ENCODE peak calls at places on chromosomes 2 and 18, in ten cellular contexts. One of them, this sample, is unnamed.

GRCh38 chr2:234399451-234400246 is 97.2 kb downstream of the ARL4C start:
- DNase-seq in spleen: no peak
- DNase-seq in A549: no peak
- DNase-seq in right lobe of liver: no peak
- DNase-seq in GM20000: no peak
- DNase-seq in HCT116: no peak
- DNase-seq in glutamatergic neuron: no peak
- DNase-seq in AG04450: no peak
- DNase-seq in astrocyte of the spinal cord: peak
- DNase-seq in foreskin fibroblast: no peak
- DNase-seq in this sample: no peak

GRCh38 chr2:212142616-212143015 is 396.0 kb downstream of the ERBB4 start:
- DNase-seq in spleen: no peak
- DNase-seq in A549: no peak
- DNase-seq in right lobe of liver: no peak
- DNase-seq in GM20000: no peak
- DNase-seq in HCT116: no peak
- DNase-seq in glutamatergic neuron: no peak
- DNase-seq in AG04450: no peak
- DNase-seq in astrocyte of the spinal cord: no peak
- DNase-seq in foreskin fibroblast: no peak
- DNase-seq in this sample: no peak

GRCh38 chr2:96485751-96486643 is 19.2 kb downstream of the NEURL3 start:
- DNase-seq in spleen: peak
- DNase-seq in A549: no peak
- DNase-seq in right lobe of liver: peak
- DNase-seq in GM20000: peak
- DNase-seq in HCT116: no peak
- DNase-seq in glutamatergic neuron: no peak
- DNase-seq in AG04450: peak
- DNase-seq in astrocyte of the spinal cord: peak
- DNase-seq in foreskin fibroblast: peak
- DNase-seq in this sample: no peak

GRCh38 chr18:45321520-45321919 is 293.8 kb upstream of the SLC14A2 start:
- DNase-seq in spleen: no peak
- DNase-seq in A549: no peak
- DNase-seq in right lobe of liver: no peak
- DNase-seq in GM20000: no peak
- DNase-seq in HCT116: no peak
- DNase-seq in glutamatergic neuron: no peak
- DNase-seq in AG04450: no peak
- DNase-seq in astrocyte of the spinal cord: no peak
- DNase-seq in foreskin fibroblast: no peak
- DNase-seq in this sample: no peak

GRCh38 chr2:102915128-102915527 is 153.3 kb downstream of the TMEM182 start:
- DNase-seq in spleen: no peak
- DNase-seq in A549: peak
- DNase-seq in right lobe of liver: no peak
- DNase-seq in GM20000: no peak
- DNase-seq in HCT116: peak
- DNase-seq in glutamatergic neuron: no peak
- DNase-seq in AG04450: no peak
- DNase-seq in astrocyte of the spinal cord: peak
- DNase-seq in foreskin fibroblast: no peak
- DNase-seq in this sample: no peak

GRCh38 chr2:48414980-48415764 is 114.8 kb upstream of the STON1 start:
- DNase-seq in spleen: no peak
- DNase-seq in A549: no peak
- DNase-seq in right lobe of liver: peak
- DNase-seq in GM20000: no peak
- DNase-seq in HCT116: no peak
- DNase-seq in glutamatergic neuron: peak
- DNase-seq in AG04450: peak
- DNase-seq in astrocyte of the spinal cord: peak
- DNase-seq in foreskin fibroblast: peak
- DNase-seq in this sample: no peak

GRCh38 chr2:237907144-237907543 is 47.7 kb downstream of the RAMP1 start:
- DNase-seq in spleen: no peak
- DNase-seq in A549: no peak
- DNase-seq in right lobe of liver: no peak
- DNase-seq in GM20000: no peak
- DNase-seq in HCT116: no peak
- DNase-seq in glutamatergic neuron: no peak
- DNase-seq in AG04450: no peak
- DNase-seq in astrocyte of the spinal cord: no peak
- DNase-seq in foreskin fibroblast: no peak
- DNase-seq in this sample: no peak

GRCh38 chr2:234451852-234452625 is 44.8 kb downstream of the ARL4C start:
- DNase-seq in spleen: no peak
- DNase-seq in A549: peak
- DNase-seq in right lobe of liver: no peak
- DNase-seq in GM20000: no peak
- DNase-seq in HCT116: no peak
- DNase-seq in glutamatergic neuron: no peak
- DNase-seq in AG04450: peak
- DNase-seq in astrocyte of the spinal cord: peak
- DNase-seq in foreskin fibroblast: peak
- DNase-seq in this sample: no peak

GRCh38 chr2:11058129-11058528 is 97.1 kb upstream of the SLC66A3 start:
- DNase-seq in spleen: no peak
- DNase-seq in A549: no peak
- DNase-seq in right lobe of liver: no peak
- DNase-seq in GM20000: no peak
- DNase-seq in HCT116: no peak
- DNase-seq in glutamatergic neuron: no peak
- DNase-seq in AG04450: no peak
- DNase-seq in astrocyte of the spinal cord: no peak
- DNase-seq in foreskin fibroblast: no peak
- DNase-seq in this sample: no peak

GRCh38 chr2:232028631-232029030 is 67.1 kb downstream of the DIS3L2 start:
- DNase-seq in spleen: no peak
- DNase-seq in A549: no peak
- DNase-seq in right lobe of liver: no peak
- DNase-seq in GM20000: no peak
- DNase-seq in HCT116: no peak
- DNase-seq in glutamatergic neuron: no peak
- DNase-seq in AG04450: no peak
- DNase-seq in astrocyte of the spinal cord: peak
- DNase-seq in foreskin fibroblast: peak
- DNase-seq in this sample: no peak

GRCh38 chr2:83191316-83191715 is 1267.8 kb downstream of the SUCLG1 start:
- DNase-seq in spleen: no peak
- DNase-seq in A549: no peak
- DNase-seq in right lobe of liver: no peak
- DNase-seq in GM20000: no peak
- DNase-seq in HCT116: no peak
- DNase-seq in glutamatergic neuron: no peak
- DNase-seq in AG04450: no peak
- DNase-seq in astrocyte of the spinal cord: no peak
- DNase-seq in foreskin fibroblast: no peak
- DNase-seq in this sample: no peak

GRCh38 chr2:231961349-231962166 is at the start of gene DIS3L2:
- DNase-seq in spleen: peak
- DNase-seq in A549: peak
- DNase-seq in right lobe of liver: peak
- DNase-seq in GM20000: peak
- DNase-seq in HCT116: peak
- DNase-seq in glutamatergic neuron: peak
- DNase-seq in AG04450: peak
- DNase-seq in astrocyte of the spinal cord: peak
- DNase-seq in foreskin fibroblast: peak
- DNase-seq in this sample: peak

GRCh38 chr2:11073791-11074190 is 81.5 kb upstream of the SLC66A3 start:
- DNase-seq in spleen: no peak
- DNase-seq in A549: no peak
- DNase-seq in right lobe of liver: no peak
- DNase-seq in GM20000: no peak
- DNase-seq in HCT116: no peak
- DNase-seq in glutamatergic neuron: no peak
- DNase-seq in AG04450: peak
- DNase-seq in astrocyte of the spinal cord: no peak
- DNase-seq in foreskin fibroblast: peak
- DNase-seq in this sample: no peak

GRCh38 chr2:143717532-143718168 is 588.4 kb downstream of the ARHGAP15 start:
- DNase-seq in spleen: no peak
- DNase-seq in A549: no peak
- DNase-seq in right lobe of liver: no peak
- DNase-seq in GM20000: no peak
- DNase-seq in HCT116: no peak
- DNase-seq in glutamatergic neuron: no peak
- DNase-seq in AG04450: no peak
- DNase-seq in astrocyte of the spinal cord: peak
- DNase-seq in foreskin fibroblast: peak
- DNase-seq in this sample: no peak

GRCh38 chr2:129859141-129859540 is 120.3 kb upstream of the RAB6C start:
- DNase-seq in spleen: no peak
- DNase-seq in A549: no peak
- DNase-seq in right lobe of liver: no peak
- DNase-seq in GM20000: no peak
- DNase-seq in HCT116: no peak
- DNase-seq in glutamatergic neuron: no peak
- DNase-seq in AG04450: no peak
- DNase-seq in astrocyte of the spinal cord: no peak
- DNase-seq in foreskin fibroblast: no peak
- DNase-seq in this sample: no peak

GRCh38 chr18:36419913-36420531 is 122.5 kb downstream of the FHOD3 start:
- DNase-seq in spleen: no peak
- DNase-seq in A549: peak
- DNase-seq in right lobe of liver: no peak
- DNase-seq in GM20000: no peak
- DNase-seq in HCT116: peak
- DNase-seq in glutamatergic neuron: no peak
- DNase-seq in AG04450: no peak
- DNase-seq in astrocyte of the spinal cord: no peak
- DNase-seq in foreskin fibroblast: peak
- DNase-seq in this sample: no peak
- TF ChIP-seq CTCF in spleen: no peak
- TF ChIP-seq CTCF in A549: no peak
- TF ChIP-seq CTCF in right lobe of liver: no peak
- TF ChIP-seq CTCF in GM20000: no peak
- TF ChIP-seq CTCF in HCT116: no peak
- TF ChIP-seq CTCF in glutamatergic neuron: no peak
- TF ChIP-seq CTCF in AG04450: peak
- TF ChIP-seq CTCF in astrocyte of the spinal cord: no peak
- TF ChIP-seq CTCF in foreskin fibroblast: no peak
- TF ChIP-seq CTCF in this sample: no peak

GRCh38 chr2:36369711-36370110 is 14.1 kb downstream of the CRIM1 start:
- DNase-seq in spleen: no peak
- DNase-seq in A549: no peak
- DNase-seq in right lobe of liver: no peak
- DNase-seq in GM20000: no peak
- DNase-seq in HCT116: no peak
- DNase-seq in glutamatergic neuron: no peak
- DNase-seq in AG04450: no peak
- DNase-seq in astrocyte of the spinal cord: no peak
- DNase-seq in foreskin fibroblast: no peak
- DNase-seq in this sample: no peak

GRCh38 chr2:36371070-36371962 is 15.7 kb downstream of the CRIM1 start:
- DNase-seq in spleen: no peak
- DNase-seq in A549: peak
- DNase-seq in right lobe of liver: no peak
- DNase-seq in GM20000: no peak
- DNase-seq in HCT116: no peak
- DNase-seq in glutamatergic neuron: no peak
- DNase-seq in AG04450: no peak
- DNase-seq in astrocyte of the spinal cord: peak
- DNase-seq in foreskin fibroblast: peak
- DNase-seq in this sample: no peak

GRCh38 chr2:36370281-36370680 is 14.7 kb downstream of the CRIM1 start:
- DNase-seq in spleen: no peak
- DNase-seq in A549: no peak
- DNase-seq in right lobe of liver: no peak
- DNase-seq in GM20000: no peak
- DNase-seq in HCT116: no peak
- DNase-seq in glutamatergic neuron: no peak
- DNase-seq in AG04450: no peak
- DNase-seq in astrocyte of the spinal cord: no peak
- DNase-seq in foreskin fibroblast: no peak
- DNase-seq in this sample: no peak

GRCh38 chr2:36373149-36373880 is 17.7 kb downstream of the CRIM1 start:
- DNase-seq in spleen: no peak
- DNase-seq in A549: peak
- DNase-seq in right lobe of liver: no peak
- DNase-seq in GM20000: no peak
- DNase-seq in HCT116: no peak
- DNase-seq in glutamatergic neuron: no peak
- DNase-seq in AG04450: no peak
- DNase-seq in astrocyte of the spinal cord: peak
- DNase-seq in foreskin fibroblast: peak
- DNase-seq in this sample: no peak

GRCh38 chr2:36371963-36372391 is 16.4 kb downstream of the CRIM1 start:
- DNase-seq in spleen: no peak
- DNase-seq in A549: peak
- DNase-seq in right lobe of liver: no peak
- DNase-seq in GM20000: no peak
- DNase-seq in HCT116: no peak
- DNase-seq in glutamatergic neuron: no peak
- DNase-seq in AG04450: peak
- DNase-seq in astrocyte of the spinal cord: peak
- DNase-seq in foreskin fibroblast: peak
- DNase-seq in this sample: no peak
- TF ChIP-seq CTCF in spleen: no peak
- TF ChIP-seq CTCF in A549: peak
- TF ChIP-seq CTCF in right lobe of liver: no peak
- TF ChIP-seq CTCF in GM20000: no peak
- TF ChIP-seq CTCF in HCT116: no peak
- TF ChIP-seq CTCF in glutamatergic neuron: no peak
- TF ChIP-seq CTCF in AG04450: no peak
- TF ChIP-seq CTCF in astrocyte of the spinal cord: no peak
- TF ChIP-seq CTCF in foreskin fibroblast: no peak
- TF ChIP-seq CTCF in this sample: no peak

GRCh38 chr2:105454801-105455485 is 56.1 kb upstream of the FHL2 start:
- DNase-seq in spleen: no peak
- DNase-seq in A549: peak
- DNase-seq in right lobe of liver: peak
- DNase-seq in GM20000: no peak
- DNase-seq in HCT116: peak
- DNase-seq in glutamatergic neuron: peak
- DNase-seq in AG04450: no peak
- DNase-seq in astrocyte of the spinal cord: peak
- DNase-seq in foreskin fibroblast: peak
- DNase-seq in this sample: no peak
- TF ChIP-seq CTCF in spleen: no peak
- TF ChIP-seq CTCF in A549: peak
- TF ChIP-seq CTCF in right lobe of liver: no peak
- TF ChIP-seq CTCF in GM20000: no peak
- TF ChIP-seq CTCF in HCT116: peak
- TF ChIP-seq CTCF in glutamatergic neuron: no peak
- TF ChIP-seq CTCF in AG04450: peak
- TF ChIP-seq CTCF in astrocyte of the spinal cord: peak
- TF ChIP-seq CTCF in foreskin fibroblast: peak
- TF ChIP-seq CTCF in this sample: peak

DNA sequence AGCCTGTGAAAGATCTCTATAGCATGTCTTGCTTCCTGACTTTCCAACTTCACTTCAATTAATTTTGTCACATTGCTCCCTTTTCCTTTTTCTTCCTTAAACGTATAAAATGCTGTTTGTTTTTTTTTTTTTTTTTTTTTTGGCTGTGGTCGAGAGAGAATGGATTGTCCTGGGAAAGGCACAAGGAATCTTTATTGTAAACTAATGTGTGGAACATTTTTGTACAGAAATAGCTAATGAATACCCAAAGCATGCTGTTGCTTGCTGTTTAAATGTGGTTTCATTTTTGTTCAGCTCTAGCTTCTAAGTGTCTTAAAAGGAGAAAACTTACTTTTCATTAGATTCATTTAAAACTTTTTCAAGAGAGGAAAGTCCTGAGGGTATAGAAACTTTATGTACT is 105.5 kb downstream of the GPD2 start:
- DNase-seq in spleen: no peak
- DNase-seq in A549: no peak
- DNase-seq in right lobe of liver: no peak
- DNase-seq in GM20000: no peak
- DNase-seq in HCT116: no peak
- DNase-seq in glutamatergic neuron: no peak
- DNase-seq in AG04450: no peak
- DNase-seq in astrocyte of the spinal cord: peak
- DNase-seq in foreskin fibroblast: no peak
- DNase-seq in this sample: no peak
- TF ChIP-seq CTCF in spleen: no peak
- TF ChIP-seq CTCF in A549: no peak
- TF ChIP-seq CTCF in right lobe of liver: no peak
- TF ChIP-seq CTCF in GM20000: no peak
- TF ChIP-seq CTCF in HCT116: no peak
- TF ChIP-seq CTCF in glutamatergic neuron: no peak
- TF ChIP-seq CTCF in AG04450: no peak
- TF ChIP-seq CTCF in astrocyte of the spinal cord: no peak
- TF ChIP-seq CTCF in foreskin fibroblast: no peak
- TF ChIP-seq CTCF in this sample: no peak

This sample was measured in progenitor cell of endocrine pancreas.